ENCODE peak calls at places on chromosome 22, in nine cellular contexts. D is H54; Z is NCI-H1930; M is stimulated activated CD4-positive, alpha-beta T cell treated with anti-CD3 and anti-CD28 coated beads, Interleukin-1b, Interleukin-23, amount 100 ng/mL, for 24 hours; F is HEK293T; W is activated T-cell treated with anti-CD3 and anti-CD28 coated beads, Interleukin-2, amount 50 U/mL, for 72 hours; L is body of pancreas; Y is RWPE1; A is NCI-H2171 treated with DMSO at 0.1 percent for 48 hours. O is an unnamed sample.

GRCh38 chr22:28977050-28977449 is 84.6 kb downstream of the C22orf31 start:
- DNase-seq in F (no peak), A (no peak), W (no peak), L (no peak), D (no peak), Y (no peak), M (no peak), Z (no peak), O (no peak)

GRCh38 chr22:43174941-43175531 is 11.9 kb downstream of the TTLL12 start:
- DNase-seq in Z (no peak), D (no peak), M (no peak), W (no peak), F (no peak), A (no peak), Y (no peak), L (no peak), O (no peak)

GRCh38 chr22:45240137-45240809 is 421 bp downstream of the KIAA0930 start:
- DNase-seq in D (peak), F (peak), M (peak), L (no peak), W (peak), Y (peak), A (no peak), Z (no peak), O (peak)

GRCh38 chr22:47135338-47135737 is 372.9 kb downstream of the TBC1D22A start:
- DNase-seq in L (no peak), W (no peak), A (no peak), F (no peak), Z (no peak), M (no peak), D (no peak), Y (no peak), O (no peak)

GRCh38 chr22:32545801-32546200 is 71.2 kb downstream of the FBXO7 start:
- DNase-seq in Z (no peak), D (no peak), Y (no peak), W (no peak), F (no peak), M (no peak), L (no peak), A (no peak), O (no peak)

GRCh38 chr22:50072167-50072555 is 13.1 kb downstream of the MLC1 start:
- DNase-seq in A (no peak), W (no peak), Z (no peak), L (no peak), M (no peak), D (no peak), Y (no peak), F (no peak), O (no peak)

GRCh38 chr22:46795140-46795539 is 32.7 kb downstream of the TBC1D22A start:
- DNase-seq in A (no peak), Z (no peak), F (no peak), M (no peak), L (no peak), Y (no peak), W (no peak), D (no peak), O (peak)

GRCh38 chr22:37752189-37753061 is 55.3 kb upstream of the GCAT start:
- DNase-seq in F (no peak), M (no peak), D (peak), Y (peak), W (no peak), Z (no peak), A (peak), L (peak), O (no peak)

GRCh38 chr22:27726726-27727449 is 74.7 kb downstream of the MN1 start:
- DNase-seq in D (peak), F (peak), Y (peak), M (no peak), Z (no peak), W (no peak), L (peak), A (peak), O (peak)

GRCh38 chr22:19972652-19973550 is 31.3 kb upstream of the TXNRD2 start:
- DNase-seq in M (no peak), A (no peak), W (no peak), D (no peak), Y (no peak), Z (no peak), F (no peak), L (no peak), O (no peak)

GRCh38 chr22:35448552-35448922 is 48.6 kb downstream of the MCM5 start:
- DNase-seq in Y (no peak), A (no peak), F (no peak), Z (no peak), M (no peak), L (no peak), D (no peak), W (no peak), O (no peak)

GRCh38 chr22:36583546-36583945 is 54.6 kb upstream of the EIF3D start:
- DNase-seq in W (no peak), A (no peak), D (no peak), F (no peak), Z (no peak), L (no peak), M (no peak), Y (no peak), O (no peak)

GRCh38 chr22:26674211-26675190 is 17.1 kb downstream of the MIAT start:
- DNase-seq in L (no peak), A (no peak), Y (no peak), F (no peak), D (no peak), Z (no peak), W (no peak), M (no peak), O (no peak)

GRCh38 chr22:29907753-29908515 is 25.0 kb downstream of the MTMR3 start:
- DNase-seq in F (peak), Y (peak), W (no peak), D (peak), Z (peak), M (no peak), L (peak), A (peak), O (peak)

GRCh38 chr22:17319541-17319940 is 49.7 kb upstream of the CECR2 start:
- DNase-seq in M (no peak), F (peak), D (no peak), L (no peak), W (no peak), A (peak), Z (no peak), Y (no peak), O (no peak)

GRCh38 chr22:31615940-31616314 is 46.1 kb downstream of the PISD start:
- DNase-seq in M (no peak), F (no peak), L (no peak), Y (no peak), Z (no peak), D (no peak), A (no peak), W (no peak), O (no peak)

GRCh38 chr22:42993651-42994275 is 21.2 kb downstream of the PACSIN2 start:
- DNase-seq in A (no peak), W (no peak), Y (no peak), D (no peak), Z (no peak), F (no peak), M (no peak), L (peak), O (no peak)